ENCODE peak calls at places on chromosomes 13 and 19, in four cellular contexts. Z is esophagus squamous epithelium, L is tibial nerve, Y is IMR-90. H is an unnamed sample.

GRCh38 chr19:15419413-15420025 is 731 bp upstream of the AKAP8L start:
- DNase-seq in Z (no peak), Y (no peak), L (no peak), H (no peak)

GRCh38 chr13:75418997-75419396 is 63.0 kb downstream of the TBC1D4 start:
- DNase-seq in Y (peak; percentile 21), Z (no peak), L (no peak), H (no peak)

GRCh38 chr19:48403606-48404005 is 10.1 kb downstream of the GRIN2D start:
- DNase-seq in Y (peak; percentile 71), L (no peak), Z (no peak), H (no peak)

GRCh38 chr19:14081797-14082674 is 3.5 kb downstream of the C19orf67 start:
- DNase-seq in Z (no peak), Y (peak; percentile 27), L (no peak), H (no peak)

GRCh38 chr13:59425211-59425721 is 738.5 kb downstream of the DIAPH3 start:
- DNase-seq in Y (peak; percentile 84), Z (no peak), L (no peak), H (no peak)

GRCh38 chr13:31029129-31029528 is 96.7 kb downstream of the TEX26 start:
- DNase-seq in Z (no peak), L (no peak), Y (no peak), H (no peak)

GRCh38 chr19:27774827-27775226 is 1438.1 kb downstream of the UQCRFS1 start:
- DNase-seq in Z (no peak), L (no peak), Y (no peak), H (no peak)

GRCh38 chr19:13935765-13936486 is 2.3 kb downstream of the PODNL1 start:
- DNase-seq in Y (no peak), L (no peak), Z (no peak), H (no peak)

GRCh38 chr19:36514012-36514612 is 14.0 kb downstream of the ZNF260 start:
- DNase-seq in L (no peak), Z (no peak), Y (no peak), H (no peak)

GRCh38 chr19:5206751-5207075 is 133.9 kb downstream of the PTPRS start:
- DNase-seq in Z (no peak), Y (no peak), L (no peak), H (no peak)

GRCh38 chr19:1308718-1309117 is 23.0 kb downstream of the EFNA2 start:
- DNase-seq in Y (no peak), L (no peak), Z (no peak), H (no peak)

GRCh38 chr19:4759388-4760284 is 31.9 kb upstream of the FEM1A start:
- DNase-seq in L (peak; percentile 79), Y (peak; percentile 79), Z (peak; percentile 20), H (peak; percentile 88)

GRCh38 chr13:60220072-60220471 is 56.3 kb upstream of the DIAPH3 start:
- DNase-seq in L (no peak), Z (no peak), Y (no peak), H (no peak)

GRCh38 chr13:69959041-69959440 is 148.6 kb upstream of the ATXN8OS start:
- DNase-seq in Z (no peak), L (no peak), Y (no peak), H (no peak)

GRCh38 chr13:76293346-76293745 is 592.9 kb downstream of the KCTD12 start:
- DNase-seq in L (no peak), Z (no peak), Y (peak; percentile 75), H (no peak)

GRCh38 chr19:57466489-57466888 is 9.5 kb upstream of the VN1R1 start:
- DNase-seq in L (no peak), Z (no peak), Y (no peak), H (no peak)

GRCh38 chr13:97979556-97979955 is 26.1 kb downstream of the IPO5 start:
- DNase-seq in Y (no peak), L (no peak), Z (no peak), H (no peak)

GRCh38 chr19:51681286-51681956 is 11.7 kb upstream of the SPACA6 start:
- DNase-seq in Z (no peak), L (no peak), Y (peak; percentile 27), H (no peak)

GRCh38 chr13:71517004-71517403 is 350.0 kb downstream of the DACH1 start:
- DNase-seq in Y (no peak), Z (no peak), L (no peak), H (no peak)

GRCh38 chr19:50556236-50557008 is 11.8 kb downstream of the LRRC4B start:
- DNase-seq in L (peak; percentile 47), Y (peak; percentile 59), Z (no peak), H (no peak)
- TF ChIP-seq POLR2A in L (no peak), Y (no peak), Z (no peak), H (no peak)

GRCh38 chr19:18783958-18784785 is 6.9 kb downstream of the COMP start:
- DNase-seq in L (no peak), Z (no peak), Y (no peak), H (no peak)
- H3K27me3 ChIP-seq in L (peaks cover 3% of the 10 kb centered on the region), Z (peaks cover 16% of the 10 kb centered on the region), Y (peaks cover 32% of the 10 kb centered on the region), H (peaks cover 36% of the 10 kb centered on the region)

GRCh38 chr19:11580665-11581418 is 3.4 kb upstream of the ACP5 start:
- DNase-seq in L (no peak), Z (no peak), Y (peak; percentile 8), H (no peak)
- H3K27ac ChIP-seq in L (peak overlapping the region; percentile 62), Z (peak overlapping the region; percentile 42), Y (no peak overlapping the region), H (peak overlapping the region; percentile 52)

DNA sequence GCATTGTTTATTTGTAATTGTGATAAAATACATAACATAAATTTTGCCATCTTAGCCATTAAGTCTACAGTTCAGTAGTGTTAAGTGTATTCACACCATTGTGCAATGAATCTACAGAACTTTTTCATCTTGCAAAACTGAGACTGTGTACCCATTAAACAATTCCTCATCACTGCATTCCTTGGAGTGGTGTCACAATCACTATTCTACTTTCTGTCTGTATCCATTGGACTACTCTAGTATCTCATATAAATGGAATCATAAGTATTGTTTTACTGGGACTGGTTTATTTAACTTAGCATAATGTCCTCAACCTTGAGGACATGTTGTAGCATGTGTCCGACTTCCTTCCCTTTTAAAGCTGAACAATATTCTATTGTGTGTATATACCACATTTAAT is 36.8 kb downstream of the UFM1 start:
- DNase-seq in L (no peak), Y (peak; percentile 3), Z (no peak), H (no peak)
- TF ChIP-seq POLR2A in L (no peak), Y (no peak), Z (no peak), H (no peak)

DNA sequence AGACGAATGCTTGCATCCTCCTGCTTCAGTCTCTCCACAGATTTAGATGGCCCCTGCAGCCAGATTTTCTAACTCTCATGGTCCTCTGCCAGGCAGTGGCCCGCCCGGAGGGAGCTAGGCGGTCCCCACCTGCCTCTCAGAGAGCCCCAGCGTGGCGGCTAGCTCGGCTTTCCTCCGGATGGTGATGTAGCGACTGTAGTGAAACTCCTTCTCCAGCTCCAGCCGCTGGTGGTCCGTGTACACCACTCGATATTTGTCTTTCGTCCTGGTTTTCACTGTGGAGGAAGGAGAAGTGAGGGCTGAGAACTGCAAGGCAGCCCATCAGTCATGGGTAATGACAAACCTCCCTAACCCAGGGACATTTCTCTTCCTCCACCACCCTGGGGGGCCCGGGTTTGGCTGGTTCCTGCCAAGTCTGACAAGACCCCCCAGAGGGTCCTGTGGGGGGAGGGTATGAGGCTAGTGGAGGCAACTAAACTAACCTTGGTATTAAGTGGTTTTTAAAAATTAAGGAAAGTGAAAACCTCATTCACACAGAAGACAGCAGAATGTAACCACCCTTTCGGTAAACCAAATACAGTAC is 4.3 kb downstream of the CDX2 start:
- DNase-seq in Y (no peak), L (no peak), Z (no peak), H (no peak)
- H3K27me3 ChIP-seq in Y (peaks cover 96% of the 10 kb centered on the region), L (peaks cover under 1% of the 10 kb centered on the region), Z (peaks cover 50% of the 10 kb centered on the region), H (peaks cover 96% of the 10 kb centered on the region)

GRCh38 chr19:2877398-2878331 is 10.5 kb downstream of the ZNF556 start:
- DNase-seq in L (no peak), Z (no peak), Y (no peak), H (no peak)
- H3K27ac ChIP-seq in L (no peak overlapping the region), Z (no peak overlapping the region), Y (no peak overlapping the region), H (no peak overlapping the region)

GRCh38 chr19:38684862-38685665 is 37.6 kb downstream of the ACTN4 start:
- DNase-seq in Z (no peak), Y (no peak), L (no peak), H (no peak)

GRCh38 chr19:38682872-38683392 is 35.5 kb downstream of the ACTN4 start:
- DNase-seq in Z (no peak), Y (no peak), L (no peak), H (no peak)

GRCh38 chr19:38685666-38686529 is 38.4 kb downstream of the ACTN4 start:
- DNase-seq in Y (peak; percentile 73), Z (no peak), L (no peak), H (no peak)

GRCh38 chr19:38683393-38684077 is 36.1 kb downstream of the ACTN4 start:
- DNase-seq in Z (no peak), L (no peak), Y (peak; percentile 85), H (peak; percentile 90)

DNA sequence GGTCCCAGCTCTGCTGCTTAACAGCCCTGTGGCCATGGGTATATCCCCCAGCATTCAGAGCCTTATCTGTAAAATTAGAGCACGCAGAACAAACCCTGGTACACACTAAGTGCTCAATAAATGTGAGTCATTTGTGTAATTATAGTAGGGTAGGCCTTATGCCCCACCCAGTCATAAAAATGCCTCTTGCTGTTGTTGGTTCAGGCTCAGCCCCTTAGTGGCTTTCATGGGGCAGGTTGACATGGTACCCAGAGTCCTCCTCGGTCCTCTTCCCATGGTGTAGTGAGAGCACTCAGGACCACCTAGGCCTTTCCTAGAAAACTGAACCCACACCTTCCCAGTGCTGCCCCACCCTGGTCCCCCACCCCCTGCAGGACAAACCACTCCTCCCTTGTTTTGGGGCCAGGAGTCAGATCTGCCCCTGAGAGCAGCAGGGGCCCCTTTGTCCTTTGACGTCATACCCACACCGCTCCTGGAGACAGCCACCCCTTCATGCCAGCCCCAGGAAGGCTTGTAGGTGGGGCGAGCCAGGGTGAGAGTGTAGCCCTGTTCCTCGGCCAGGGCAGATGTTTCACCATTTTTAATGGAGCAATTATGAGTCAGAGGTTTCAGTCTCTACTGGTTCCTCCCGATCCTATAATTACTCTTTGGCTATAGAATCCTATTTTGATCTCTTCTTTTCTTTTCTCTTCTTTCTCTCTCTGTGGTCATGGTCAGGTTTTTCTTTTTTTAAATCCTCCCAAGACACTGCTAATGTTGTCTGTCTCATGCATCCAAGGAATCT is 36.8 kb downstream of the ACTN4 start:
- DNase-seq in L (no peak), Y (peak; percentile 91), Z (no peak), H (no peak)
- TF ChIP-seq POLR2A in L (no peak), Y (peak; percentile 27), Z (no peak), H (no peak)